ENCODE peak calls at places on chromosomes 2 and 18, in nine cellular contexts. One of them, this sample, is unnamed.

GRCh38 chr2:219352448-219353023 is 20.0 kb upstream of the RESP18 start:
- DNase-seq in neural progenitor cell: peak; percentile 81
- DNase-seq in T-cell: peak; percentile 12
- DNase-seq in fibroblast of the aortic adventitia: peak; percentile 65
- DNase-seq in H54: peak; percentile 78
- DNase-seq in globus pallidus: peak; percentile 41
- DNase-seq in frontal cortex: peak; percentile 69
- DNase-seq in activated naive CD4-positive, alpha-beta T cell treated with Interleukin-2 at 50 U/mL for 16 hours: peak; percentile 66
- DNase-seq in stimulated activated naive B cell treated with anti-CD40 and anti-IgM and Interleukin-4, amounts not matched to agents 10 μg/mL and 1 μg/mL and 100 μg/mL, for 72 hours: peak; percentile 15
- DNase-seq in this sample: peak; percentile 12

GRCh38 chr2:172834881-172835280 is 99.2 kb downstream of the RAPGEF4 start:
- DNase-seq in neural progenitor cell: peak; percentile 8
- DNase-seq in T-cell: no peak
- DNase-seq in fibroblast of the aortic adventitia: no peak
- DNase-seq in H54: no peak
- DNase-seq in globus pallidus: no peak
- DNase-seq in frontal cortex: no peak
- DNase-seq in activated naive CD4-positive, alpha-beta T cell treated with Interleukin-2 at 50 U/mL for 16 hours: no peak
- DNase-seq in stimulated activated naive B cell treated with anti-CD40 and anti-IgM and Interleukin-4, amounts not matched to agents 10 μg/mL and 1 μg/mL and 100 μg/mL, for 72 hours: no peak
- DNase-seq in this sample: no peak

GRCh38 chr2:62471816-62472215 is 34.2 kb downstream of the TMEM17 start:
- DNase-seq in neural progenitor cell: no peak
- DNase-seq in T-cell: no peak
- DNase-seq in fibroblast of the aortic adventitia: peak; percentile 71
- DNase-seq in H54: no peak
- DNase-seq in globus pallidus: no peak
- DNase-seq in frontal cortex: no peak
- DNase-seq in activated naive CD4-positive, alpha-beta T cell treated with Interleukin-2 at 50 U/mL for 16 hours: no peak
- DNase-seq in stimulated activated naive B cell treated with anti-CD40 and anti-IgM and Interleukin-4, amounts not matched to agents 10 μg/mL and 1 μg/mL and 100 μg/mL, for 72 hours: no peak
- DNase-seq in this sample: no peak

GRCh38 chr2:132477962-132478361 is 61.4 kb downstream of the GPR39 start:
- DNase-seq in neural progenitor cell: no peak
- DNase-seq in T-cell: no peak
- DNase-seq in fibroblast of the aortic adventitia: peak; percentile 79
- DNase-seq in H54: no peak
- DNase-seq in globus pallidus: no peak
- DNase-seq in frontal cortex: no peak
- DNase-seq in activated naive CD4-positive, alpha-beta T cell treated with Interleukin-2 at 50 U/mL for 16 hours: no peak
- DNase-seq in stimulated activated naive B cell treated with anti-CD40 and anti-IgM and Interleukin-4, amounts not matched to agents 10 μg/mL and 1 μg/mL and 100 μg/mL, for 72 hours: no peak
- DNase-seq in this sample: no peak

GRCh38 chr2:44087037-44087713 is 81.5 kb upstream of the PPM1B start:
- DNase-seq in neural progenitor cell: peak; percentile 90
- DNase-seq in T-cell: peak; percentile 48
- DNase-seq in fibroblast of the aortic adventitia: peak; percentile 77
- DNase-seq in H54: peak; percentile 76
- DNase-seq in globus pallidus: peak; percentile 93
- DNase-seq in frontal cortex: peak; percentile 80
- DNase-seq in activated naive CD4-positive, alpha-beta T cell treated with Interleukin-2 at 50 U/mL for 16 hours: peak; percentile 85
- DNase-seq in stimulated activated naive B cell treated with anti-CD40 and anti-IgM and Interleukin-4, amounts not matched to agents 10 μg/mL and 1 μg/mL and 100 μg/mL, for 72 hours: peak; percentile 73
- DNase-seq in this sample: peak; percentile 70

GRCh38 chr2:147449323-147450080 is 395.3 kb upstream of the ACVR2A start:
- DNase-seq in neural progenitor cell: peak; percentile 76
- DNase-seq in T-cell: peak; percentile 7
- DNase-seq in fibroblast of the aortic adventitia: no peak
- DNase-seq in H54: no peak
- DNase-seq in globus pallidus: no peak
- DNase-seq in frontal cortex: no peak
- DNase-seq in activated naive CD4-positive, alpha-beta T cell treated with Interleukin-2 at 50 U/mL for 16 hours: peak; percentile 50
- DNase-seq in stimulated activated naive B cell treated with anti-CD40 and anti-IgM and Interleukin-4, amounts not matched to agents 10 μg/mL and 1 μg/mL and 100 μg/mL, for 72 hours: no peak
- DNase-seq in this sample: no peak

GRCh38 chr2:217195658-217196446 is 336.0 kb upstream of the TNP1 start:
- DNase-seq in neural progenitor cell: no peak
- DNase-seq in T-cell: no peak
- DNase-seq in fibroblast of the aortic adventitia: no peak
- DNase-seq in H54: no peak
- DNase-seq in globus pallidus: no peak
- DNase-seq in frontal cortex: no peak
- DNase-seq in activated naive CD4-positive, alpha-beta T cell treated with Interleukin-2 at 50 U/mL for 16 hours: no peak
- DNase-seq in stimulated activated naive B cell treated with anti-CD40 and anti-IgM and Interleukin-4, amounts not matched to agents 10 μg/mL and 1 μg/mL and 100 μg/mL, for 72 hours: no peak
- DNase-seq in this sample: no peak

GRCh38 chr18:2478662-2479061 is 92.6 kb downstream of the METTL4 start:
- DNase-seq in neural progenitor cell: no peak
- DNase-seq in T-cell: no peak
- DNase-seq in fibroblast of the aortic adventitia: no peak
- DNase-seq in H54: no peak
- DNase-seq in globus pallidus: no peak
- DNase-seq in frontal cortex: no peak
- DNase-seq in activated naive CD4-positive, alpha-beta T cell treated with Interleukin-2 at 50 U/mL for 16 hours: no peak
- DNase-seq in stimulated activated naive B cell treated with anti-CD40 and anti-IgM and Interleukin-4, amounts not matched to agents 10 μg/mL and 1 μg/mL and 100 μg/mL, for 72 hours: no peak
- DNase-seq in this sample: no peak

GRCh38 chr18:70454705-70455322 is 166.0 kb downstream of the SOCS6 start:
- DNase-seq in neural progenitor cell: peak; percentile 71
- DNase-seq in T-cell: no peak
- DNase-seq in fibroblast of the aortic adventitia: peak; percentile 85
- DNase-seq in H54: no peak
- DNase-seq in globus pallidus: peak; percentile 77
- DNase-seq in frontal cortex: peak; percentile 24
- DNase-seq in activated naive CD4-positive, alpha-beta T cell treated with Interleukin-2 at 50 U/mL for 16 hours: no peak
- DNase-seq in stimulated activated naive B cell treated with anti-CD40 and anti-IgM and Interleukin-4, amounts not matched to agents 10 μg/mL and 1 μg/mL and 100 μg/mL, for 72 hours: no peak
- DNase-seq in this sample: no peak

GRCh38 chr2:240467659-240468299 is 32.3 kb downstream of the GPC1 start:
- DNase-seq in neural progenitor cell: no peak
- DNase-seq in T-cell: no peak
- DNase-seq in fibroblast of the aortic adventitia: no peak
- DNase-seq in H54: no peak
- DNase-seq in globus pallidus: no peak
- DNase-seq in frontal cortex: peak; percentile 40
- DNase-seq in activated naive CD4-positive, alpha-beta T cell treated with Interleukin-2 at 50 U/mL for 16 hours: peak; percentile 1
- DNase-seq in stimulated activated naive B cell treated with anti-CD40 and anti-IgM and Interleukin-4, amounts not matched to agents 10 μg/mL and 1 μg/mL and 100 μg/mL, for 72 hours: no peak
- DNase-seq in this sample: no peak

GRCh38 chr2:232142049-232142448 is 180.5 kb downstream of the DIS3L2 start:
- DNase-seq in neural progenitor cell: peak; percentile 66
- DNase-seq in T-cell: no peak
- DNase-seq in fibroblast of the aortic adventitia: peak; percentile 47
- DNase-seq in H54: no peak
- DNase-seq in globus pallidus: peak; percentile 68
- DNase-seq in frontal cortex: no peak
- DNase-seq in activated naive CD4-positive, alpha-beta T cell treated with Interleukin-2 at 50 U/mL for 16 hours: no peak
- DNase-seq in stimulated activated naive B cell treated with anti-CD40 and anti-IgM and Interleukin-4, amounts not matched to agents 10 μg/mL and 1 μg/mL and 100 μg/mL, for 72 hours: no peak
- DNase-seq in this sample: peak; percentile 21

GRCh38 chr18:25931126-25931525 is 159.3 kb downstream of the SS18 start:
- DNase-seq in neural progenitor cell: no peak
- DNase-seq in T-cell: no peak
- DNase-seq in fibroblast of the aortic adventitia: no peak
- DNase-seq in H54: no peak
- DNase-seq in globus pallidus: no peak
- DNase-seq in frontal cortex: no peak
- DNase-seq in activated naive CD4-positive, alpha-beta T cell treated with Interleukin-2 at 50 U/mL for 16 hours: no peak
- DNase-seq in stimulated activated naive B cell treated with anti-CD40 and anti-IgM and Interleukin-4, amounts not matched to agents 10 μg/mL and 1 μg/mL and 100 μg/mL, for 72 hours: no peak
- DNase-seq in this sample: no peak

This sample was measured in SW 1271.